ENCODE peak calls at places on chromosomes 6 and 20, in ten cellular contexts. One of them, this sample, is unnamed.
A peak's percentile ranks its signal among the peaks of the same experiment; 100 is the strongest.

GRCh38 chr20:25859649-25860530 is 163.2 kb upstream of the ZNF337 start:
- DNase-seq in MCF 10A: no peak
- DNase-seq in GM10248: peak; percentile 42
- DNase-seq in adrenal gland: peak; percentile 71
- DNase-seq in kidney epithelial cell: no peak
- DNase-seq in left ventricle myocardium inferior: peak; percentile 82
- DNase-seq in fibroblast of lung: peak; percentile 26
- DNase-seq in HFF-Myc: no peak
- DNase-seq in lung: peak; percentile 65
- DNase-seq in lower lobe of right lung: peak; percentile 82
- DNase-seq in this sample: no peak

GRCh38 chr6:119226089-119226488 is 123.5 kb downstream of the MAN1A1 start:
- DNase-seq in MCF 10A: no peak
- DNase-seq in GM10248: no peak
- DNase-seq in adrenal gland: no peak
- DNase-seq in kidney epithelial cell: peak; percentile 18
- DNase-seq in left ventricle myocardium inferior: no peak
- DNase-seq in fibroblast of lung: no peak
- DNase-seq in HFF-Myc: no peak
- DNase-seq in lung: no peak
- DNase-seq in lower lobe of right lung: no peak
- DNase-seq in this sample: no peak

GRCh38 chr6:3742076-3742425 is 9.5 kb downstream of the PXDC1 start:
- DNase-seq in MCF 10A: peak; percentile 17
- DNase-seq in GM10248: no peak
- DNase-seq in adrenal gland: no peak
- DNase-seq in kidney epithelial cell: no peak
- DNase-seq in left ventricle myocardium inferior: no peak
- DNase-seq in fibroblast of lung: no peak
- DNase-seq in HFF-Myc: no peak
- DNase-seq in lung: no peak
- DNase-seq in lower lobe of right lung: no peak
- DNase-seq in this sample: no peak

GRCh38 chr6:165832471-165832836 is 169.4 kb upstream of the PDE10A start:
- DNase-seq in MCF 10A: no peak
- DNase-seq in GM10248: no peak
- DNase-seq in adrenal gland: no peak
- DNase-seq in kidney epithelial cell: no peak
- DNase-seq in left ventricle myocardium inferior: no peak
- DNase-seq in fibroblast of lung: no peak
- DNase-seq in HFF-Myc: no peak
- DNase-seq in lung: no peak
- DNase-seq in lower lobe of right lung: no peak
- DNase-seq in this sample: no peak

GRCh38 chr6:30740540-30740870 is 2.0 kb downstream of the FLOT1 start:
- DNase-seq in MCF 10A: no peak
- DNase-seq in GM10248: no peak
- DNase-seq in adrenal gland: no peak
- DNase-seq in kidney epithelial cell: no peak
- DNase-seq in left ventricle myocardium inferior: no peak
- DNase-seq in fibroblast of lung: no peak
- DNase-seq in HFF-Myc: no peak
- DNase-seq in lung: no peak
- DNase-seq in lower lobe of right lung: no peak
- DNase-seq in this sample: no peak

GRCh38 chr20:58546756-58547526 is 31.7 kb upstream of the APCDD1L start:
- DNase-seq in MCF 10A: no peak
- DNase-seq in GM10248: no peak
- DNase-seq in adrenal gland: no peak
- DNase-seq in kidney epithelial cell: no peak
- DNase-seq in left ventricle myocardium inferior: no peak
- DNase-seq in fibroblast of lung: no peak
- DNase-seq in HFF-Myc: no peak
- DNase-seq in lung: no peak
- DNase-seq in lower lobe of right lung: no peak
- DNase-seq in this sample: no peak

GRCh38 chr6:168968228-168968627 is 285.4 kb downstream of the THBS2 start:
- DNase-seq in MCF 10A: no peak
- DNase-seq in GM10248: no peak
- DNase-seq in adrenal gland: no peak
- DNase-seq in kidney epithelial cell: peak; percentile 80
- DNase-seq in left ventricle myocardium inferior: no peak
- DNase-seq in fibroblast of lung: peak; percentile 94
- DNase-seq in HFF-Myc: peak; percentile 98
- DNase-seq in lung: no peak
- DNase-seq in lower lobe of right lung: no peak
- DNase-seq in this sample: no peak

GRCh38 chr6:161663682-161664081 is 389.8 kb upstream of the AGPAT4 start:
- DNase-seq in MCF 10A: no peak
- DNase-seq in GM10248: no peak
- DNase-seq in adrenal gland: no peak
- DNase-seq in kidney epithelial cell: no peak
- DNase-seq in left ventricle myocardium inferior: no peak
- DNase-seq in fibroblast of lung: no peak
- DNase-seq in HFF-Myc: no peak
- DNase-seq in lung: no peak
- DNase-seq in lower lobe of right lung: no peak
- DNase-seq in this sample: no peak

GRCh38 chr6:139970591-139970991 is 596.1 kb upstream of the CITED2 start:
- DNase-seq in MCF 10A: no peak
- DNase-seq in GM10248: no peak
- DNase-seq in adrenal gland: no peak
- DNase-seq in kidney epithelial cell: no peak
- DNase-seq in left ventricle myocardium inferior: no peak
- DNase-seq in fibroblast of lung: peak; percentile 41
- DNase-seq in HFF-Myc: no peak
- DNase-seq in lung: no peak
- DNase-seq in lower lobe of right lung: no peak
- DNase-seq in this sample: no peak

GRCh38 chr20:21640556-21640955 is 64.9 kb upstream of the PAX1 start:
- DNase-seq in MCF 10A: peak; percentile 45
- DNase-seq in GM10248: no peak
- DNase-seq in adrenal gland: no peak
- DNase-seq in kidney epithelial cell: no peak
- DNase-seq in left ventricle myocardium inferior: no peak
- DNase-seq in fibroblast of lung: no peak
- DNase-seq in HFF-Myc: no peak
- DNase-seq in lung: no peak
- DNase-seq in lower lobe of right lung: no peak
- DNase-seq in this sample: no peak

GRCh38 chr20:37807901-37808751 is 94.8 kb upstream of the VSTM2L start:
- DNase-seq in MCF 10A: no peak
- DNase-seq in GM10248: no peak
- DNase-seq in adrenal gland: no peak
- DNase-seq in kidney epithelial cell: no peak
- DNase-seq in left ventricle myocardium inferior: no peak
- DNase-seq in fibroblast of lung: no peak
- DNase-seq in HFF-Myc: no peak
- DNase-seq in lung: no peak
- DNase-seq in lower lobe of right lung: no peak
- DNase-seq in this sample: no peak

GRCh38 chr20:2955257-2955950 is 82.1 kb downstream of the PTPRA start:
- DNase-seq in MCF 10A: no peak
- DNase-seq in GM10248: peak; percentile 39
- DNase-seq in adrenal gland: no peak
- DNase-seq in kidney epithelial cell: no peak
- DNase-seq in left ventricle myocardium inferior: no peak
- DNase-seq in fibroblast of lung: no peak
- DNase-seq in HFF-Myc: no peak
- DNase-seq in lung: no peak
- DNase-seq in lower lobe of right lung: no peak
- DNase-seq in this sample: no peak

GRCh38 chr6:116773886-116774285 is 8.4 kb upstream of the FAM162B start:
- DNase-seq in MCF 10A: peak; percentile 47
- DNase-seq in GM10248: no peak
- DNase-seq in adrenal gland: no peak
- DNase-seq in kidney epithelial cell: no peak
- DNase-seq in left ventricle myocardium inferior: no peak
- DNase-seq in fibroblast of lung: no peak
- DNase-seq in HFF-Myc: no peak
- DNase-seq in lung: no peak
- DNase-seq in lower lobe of right lung: no peak
- DNase-seq in this sample: no peak

GRCh38 chr20:22495172-22495571 is 89.2 kb downstream of the FOXA2 start:
- DNase-seq in MCF 10A: no peak
- DNase-seq in GM10248: no peak
- DNase-seq in adrenal gland: no peak
- DNase-seq in kidney epithelial cell: no peak
- DNase-seq in left ventricle myocardium inferior: no peak
- DNase-seq in fibroblast of lung: no peak
- DNase-seq in HFF-Myc: no peak
- DNase-seq in lung: no peak
- DNase-seq in lower lobe of right lung: no peak
- DNase-seq in this sample: no peak

DNA sequence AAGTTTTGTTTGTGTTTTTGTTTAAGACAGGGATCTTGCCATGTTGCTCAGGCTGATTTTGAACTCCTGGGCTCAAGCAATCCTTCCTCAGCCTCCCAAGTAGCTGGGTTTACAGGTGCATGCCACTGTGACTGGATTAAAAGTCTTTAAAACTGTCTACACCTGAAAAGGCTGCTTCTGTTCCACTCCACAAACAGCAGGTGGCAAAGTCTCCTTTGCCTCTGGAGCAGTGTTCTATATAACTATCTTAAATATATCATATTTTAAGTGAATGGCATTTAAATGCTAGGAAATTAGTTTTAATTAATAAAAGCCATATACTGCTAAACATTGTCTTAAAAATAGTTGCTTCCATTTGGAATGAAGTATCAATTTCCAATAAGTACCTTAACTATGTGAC is 89.2 kb upstream of the BCLAF1 start:
- DNase-seq in MCF 10A: peak; percentile 39
- DNase-seq in GM10248: no peak
- DNase-seq in adrenal gland: no peak
- DNase-seq in kidney epithelial cell: no peak
- DNase-seq in left ventricle myocardium inferior: no peak
- DNase-seq in fibroblast of lung: no peak
- DNase-seq in HFF-Myc: no peak
- DNase-seq in lung: no peak
- DNase-seq in lower lobe of right lung: no peak
- DNase-seq in this sample: no peak
- TF ChIP-seq CTCF in MCF 10A: peak; percentile 27
- TF ChIP-seq CTCF in GM10248: peak; percentile 22
- TF ChIP-seq CTCF in adrenal gland: no peak
- TF ChIP-seq CTCF in kidney epithelial cell: peak; percentile 13
- TF ChIP-seq CTCF in left ventricle myocardium inferior: peak; percentile 34
- TF ChIP-seq CTCF in fibroblast of lung: no peak
- TF ChIP-seq CTCF in HFF-Myc: no peak
- TF ChIP-seq CTCF in lung: no peak
- TF ChIP-seq CTCF in lower lobe of right lung: peak; percentile 10
- TF ChIP-seq CTCF in this sample: no peak

DNA sequence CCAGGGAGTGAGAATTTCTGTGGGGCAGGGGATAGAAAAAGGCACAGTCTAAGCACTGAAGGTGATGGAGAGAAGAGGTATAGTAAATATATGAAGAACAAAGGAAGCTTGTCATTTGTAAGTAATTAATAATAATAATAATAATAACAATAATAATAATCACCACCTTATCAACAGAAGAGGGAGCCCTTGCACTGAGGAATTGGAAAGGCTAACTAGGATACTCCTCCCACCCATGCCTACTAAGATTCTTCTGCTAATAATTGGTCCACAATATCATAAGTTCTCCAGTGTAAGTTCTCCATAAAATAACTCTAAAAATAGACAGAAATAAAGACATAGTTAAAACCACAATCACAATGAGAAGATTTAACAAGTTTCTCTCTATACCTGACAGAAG is 912 bp upstream of the OR12D3 start:
- DNase-seq in MCF 10A: peak; percentile 19
- DNase-seq in GM10248: peak; percentile 19
- DNase-seq in adrenal gland: no peak
- DNase-seq in kidney epithelial cell: no peak
- DNase-seq in left ventricle myocardium inferior: no peak
- DNase-seq in fibroblast of lung: no peak
- DNase-seq in HFF-Myc: no peak
- DNase-seq in lung: no peak
- DNase-seq in lower lobe of right lung: no peak
- DNase-seq in this sample: no peak
- TF ChIP-seq CTCF in MCF 10A: no peak
- TF ChIP-seq CTCF in GM10248: peak; percentile 7
- TF ChIP-seq CTCF in adrenal gland: no peak
- TF ChIP-seq CTCF in kidney epithelial cell: no peak
- TF ChIP-seq CTCF in left ventricle myocardium inferior: no peak
- TF ChIP-seq CTCF in fibroblast of lung: no peak
- TF ChIP-seq CTCF in HFF-Myc: no peak
- TF ChIP-seq CTCF in lung: no peak
- TF ChIP-seq CTCF in lower lobe of right lung: no peak
- TF ChIP-seq CTCF in this sample: peak; percentile 13

GRCh38 chr6:14966111-14966901 is 279.6 kb upstream of the JARID2 start:
- DNase-seq in MCF 10A: peak; percentile 16
- DNase-seq in GM10248: no peak
- DNase-seq in adrenal gland: no peak
- DNase-seq in kidney epithelial cell: no peak
- DNase-seq in left ventricle myocardium inferior: no peak
- DNase-seq in fibroblast of lung: no peak
- DNase-seq in HFF-Myc: no peak
- DNase-seq in lung: no peak
- DNase-seq in lower lobe of right lung: no peak
- DNase-seq in this sample: no peak
- TF ChIP-seq CTCF in MCF 10A: no peak
- TF ChIP-seq CTCF in GM10248: no peak
- TF ChIP-seq CTCF in adrenal gland: no peak
- TF ChIP-seq CTCF in kidney epithelial cell: no peak
- TF ChIP-seq CTCF in left ventricle myocardium inferior: no peak
- TF ChIP-seq CTCF in fibroblast of lung: no peak
- TF ChIP-seq CTCF in HFF-Myc: no peak
- TF ChIP-seq CTCF in lung: no peak
- TF ChIP-seq CTCF in lower lobe of right lung: no peak
- TF ChIP-seq CTCF in this sample: no peak

GRCh38 chr20:35342154-35342769 is 50.0 kb upstream of the FAM83C start:
- DNase-seq in MCF 10A: no peak
- DNase-seq in GM10248: no peak
- DNase-seq in adrenal gland: no peak
- DNase-seq in kidney epithelial cell: no peak
- DNase-seq in left ventricle myocardium inferior: no peak
- DNase-seq in fibroblast of lung: peak; percentile 34
- DNase-seq in HFF-Myc: no peak
- DNase-seq in lung: no peak
- DNase-seq in lower lobe of right lung: no peak
- DNase-seq in this sample: no peak
- TF ChIP-seq CTCF in MCF 10A: no peak
- TF ChIP-seq CTCF in GM10248: peak; percentile 28
- TF ChIP-seq CTCF in adrenal gland: no peak
- TF ChIP-seq CTCF in kidney epithelial cell: peak; percentile 57
- TF ChIP-seq CTCF in left ventricle myocardium inferior: peak; percentile 32
- TF ChIP-seq CTCF in fibroblast of lung: peak; percentile 31
- TF ChIP-seq CTCF in HFF-Myc: peak; percentile 40
- TF ChIP-seq CTCF in lung: no peak
- TF ChIP-seq CTCF in lower lobe of right lung: no peak
- TF ChIP-seq CTCF in this sample: peak; percentile 20

GRCh38 chr6:149437212-149437611 is 37.1 kb downstream of the SUMO4 start:
- DNase-seq in MCF 10A: no peak
- DNase-seq in GM10248: no peak
- DNase-seq in adrenal gland: no peak
- DNase-seq in kidney epithelial cell: no peak
- DNase-seq in left ventricle myocardium inferior: no peak
- DNase-seq in fibroblast of lung: no peak
- DNase-seq in HFF-Myc: no peak
- DNase-seq in lung: no peak
- DNase-seq in lower lobe of right lung: no peak
- DNase-seq in this sample: no peak
- TF ChIP-seq CTCF in MCF 10A: no peak
- TF ChIP-seq CTCF in GM10248: no peak
- TF ChIP-seq CTCF in adrenal gland: no peak
- TF ChIP-seq CTCF in kidney epithelial cell: no peak
- TF ChIP-seq CTCF in left ventricle myocardium inferior: no peak
- TF ChIP-seq CTCF in fibroblast of lung: no peak
- TF ChIP-seq CTCF in HFF-Myc: no peak
- TF ChIP-seq CTCF in lung: no peak
- TF ChIP-seq CTCF in lower lobe of right lung: no peak
- TF ChIP-seq CTCF in this sample: no peak

GRCh38 chr6:138421089-138421488 is 17.1 kb downstream of the HEBP2 start:
- DNase-seq in MCF 10A: no peak
- DNase-seq in GM10248: no peak
- DNase-seq in adrenal gland: no peak
- DNase-seq in kidney epithelial cell: no peak
- DNase-seq in left ventricle myocardium inferior: no peak
- DNase-seq in fibroblast of lung: no peak
- DNase-seq in HFF-Myc: no peak
- DNase-seq in lung: no peak
- DNase-seq in lower lobe of right lung: no peak
- DNase-seq in this sample: no peak
- TF ChIP-seq CTCF in MCF 10A: no peak
- TF ChIP-seq CTCF in GM10248: no peak
- TF ChIP-seq CTCF in adrenal gland: no peak
- TF ChIP-seq CTCF in kidney epithelial cell: no peak
- TF ChIP-seq CTCF in left ventricle myocardium inferior: no peak
- TF ChIP-seq CTCF in fibroblast of lung: no peak
- TF ChIP-seq CTCF in HFF-Myc: no peak
- TF ChIP-seq CTCF in lung: no peak
- TF ChIP-seq CTCF in lower lobe of right lung: no peak
- TF ChIP-seq CTCF in this sample: no peak

This sample was measured in D721Med.